ENCODE peak calls at places on chromosomes 2 and 18, in nine cellular contexts. E is body of pancreas, S is kidney, C is cardiac muscle cell, L is left lung, P is K562, X is fibroblast of lung, A is tibial artery, V is thoracic aorta. O is an unnamed sample.

GRCh38 chr2:7203056-7203467 is 285.9 kb downstream of the RNF144A start:
- DNase-seq in E (peak; percentile 68), S (no peak), C (peak; percentile 71), L (no peak), P (peak; percentile 41), X (peak; percentile 59), A (no peak), V (no peak), O (peak; percentile 83)

GRCh38 chr18:78984941-78985784 is 5.5 kb downstream of the SALL3 start:
- DNase-seq in E (peak; percentile 36), S (no peak), C (peak; percentile 51), L (no peak), P (no peak), X (peak; percentile 69), A (no peak), V (no peak), O (no peak)

GRCh38 chr2:176443941-176444340 is 174.7 kb downstream of the MTX2 start:
- DNase-seq in E (no peak), S (no peak), C (no peak), L (no peak), P (no peak), X (no peak), A (no peak), V (no peak), O (no peak)

GRCh38 chr2:24492283-24493272 is 1.5 kb downstream of the NCOA1 start:
- DNase-seq in E (peak; percentile 18), S (no peak), C (peak; percentile 50), L (no peak), P (no peak), X (peak; percentile 35), A (no peak), V (no peak), O (peak; percentile 56)

GRCh38 chr2:106068415-106068814 is 125.7 kb downstream of the UXS1 start:
- DNase-seq in E (no peak), S (no peak), C (no peak), L (no peak), P (no peak), X (no peak), A (no peak), V (no peak), O (peak; percentile 12)

GRCh38 chr2:10173258-10174005 is 50.9 kb downstream of the RRM2 start:
- DNase-seq in E (no peak), S (no peak), C (no peak), L (no peak), P (no peak), X (no peak), A (no peak), V (no peak), O (no peak)

GRCh38 chr18:48887905-48888531 is 62.7 kb downstream of the SMAD7 start:
- DNase-seq in E (no peak), S (peak; percentile 33), C (no peak), L (no peak), P (no peak), X (no peak), A (peak; percentile 35), V (no peak), O (no peak)

GRCh38 chr2:579351-579886 is 97.8 kb downstream of the TMEM18 start:
- DNase-seq in E (no peak), S (no peak), C (no peak), L (no peak), P (no peak), X (no peak), A (no peak), V (no peak), O (no peak)

GRCh38 chr18:37636831-37637230 is 71.2 kb upstream of the CELF4 start:
- DNase-seq in E (no peak), S (no peak), C (no peak), L (no peak), P (no peak), X (no peak), A (no peak), V (no peak), O (no peak)

GRCh38 chr2:154616659-154617058 is 81.8 kb upstream of the KCNJ3 start:
- DNase-seq in E (no peak), S (no peak), C (no peak), L (no peak), P (no peak), X (no peak), A (no peak), V (no peak), O (no peak)

GRCh38 chr2:222364280-222364895 is 60.0 kb upstream of the SGPP2 start:
- DNase-seq in E (no peak), S (no peak), C (peak; percentile 63), L (no peak), P (no peak), X (peak; percentile 47), A (no peak), V (no peak), O (peak; percentile 85)

GRCh38 chr2:48483916-48484315 is 46.0 kb upstream of the STON1 start:
- DNase-seq in E (no peak), S (no peak), C (peak; percentile 94), L (no peak), P (no peak), X (peak; percentile 96), A (no peak), V (no peak), O (peak; percentile 46)

GRCh38 chr18:2538844-2539243 is 32.5 kb downstream of the METTL4 start:
- DNase-seq in E (no peak), S (no peak), C (peak; percentile 27), L (no peak), P (no peak), X (peak; percentile 33), A (no peak), V (no peak), O (no peak)

GRCh38 chr18:52903858-52904257 is 563.9 kb downstream of the DCC start:
- DNase-seq in E (peak; percentile 74), S (no peak), C (peak; percentile 10), L (no peak), P (peak; percentile 6), X (no peak), A (no peak), V (no peak), O (peak; percentile 85)

GRCh38 chr2:127722807-127723206 is 21.5 kb downstream of the SFT2D3 start:
- DNase-seq in E (no peak), S (no peak), C (no peak), L (no peak), P (no peak), X (no peak), A (no peak), V (no peak), O (no peak)

GRCh38 chr2:127715778-127716449 is 14.6 kb downstream of the SFT2D3 start:
- DNase-seq in E (no peak), S (no peak), C (no peak), L (no peak), P (no peak), X (no peak), A (no peak), V (no peak), O (no peak)

GRCh38 chr2:127721978-127722355 is 20.7 kb downstream of the SFT2D3 start:
- DNase-seq in E (no peak), S (no peak), C (no peak), L (no peak), P (no peak), X (peak; percentile 42), A (no peak), V (no peak), O (no peak)

GRCh38 chr2:127721311-127721977 is 20.1 kb downstream of the SFT2D3 start:
- DNase-seq in E (no peak), S (no peak), C (no peak), L (no peak), P (no peak), X (peak; percentile 72), A (no peak), V (no peak), O (no peak)

GRCh38 chr2:127719301-127720218 is 18.3 kb downstream of the SFT2D3 start:
- DNase-seq in E (no peak), S (peak; percentile 66), C (no peak), L (no peak), P (no peak), X (no peak), A (no peak), V (no peak), O (no peak)
- H3K36me3 ChIP-seq in E (peaks cover 16% of the 10 kb centered on the region), S (peaks cover 12% of the 10 kb centered on the region), C (peaks cover 9% of the 10 kb centered on the region), L (peaks cover 84% of the 10 kb centered on the region), P (peaks cover 77% of the 10 kb centered on the region), X (peaks cover 9% of the 10 kb centered on the region), A (peaks cover 48% of the 10 kb centered on the region), V (peaks cover 47% of the 10 kb centered on the region), O (peaks cover 65% of the 10 kb centered on the region)

GRCh38 chr2:96888082-96889011 is 18.5 kb upstream of the SEMA4C start:
- DNase-seq in E (peak; percentile 64), S (no peak), C (no peak), L (peak; percentile 72), P (no peak), X (no peak), A (peak; percentile 83), V (no peak), O (no peak)
- TF ChIP-seq CTCF in E (no peak), S (no peak), C (no peak), L (no peak), P (no peak), X (no peak), A (no peak), V (no peak), O (no peak)

GRCh38 chr18:8807502-8807833 is 102.1 kb downstream of the MTCL1 start:
- DNase-seq in E (no peak), S (no peak), C (no peak), L (no peak), P (no peak), X (no peak), A (no peak), V (no peak), O (no peak)

GRCh38 chr18:8805552-8805951 is 100.2 kb downstream of the MTCL1 start:
- DNase-seq in E (no peak), S (no peak), C (peak; percentile 55), L (no peak), P (no peak), X (no peak), A (no peak), V (no peak), O (no peak)

GRCh38 chr18:8806105-8806797 is 100.9 kb downstream of the MTCL1 start:
- DNase-seq in E (peak; percentile 61), S (no peak), C (no peak), L (no peak), P (no peak), X (no peak), A (no peak), V (no peak), O (no peak)

GRCh38 chr18:8808001-8808400 is 102.6 kb downstream of the MTCL1 start:
- DNase-seq in E (no peak), S (no peak), C (no peak), L (no peak), P (no peak), X (no peak), A (no peak), V (no peak), O (no peak)

GRCh38 chr18:8806798-8807501 is 101.6 kb downstream of the MTCL1 start:
- DNase-seq in E (peak; percentile 34), S (no peak), C (no peak), L (no peak), P (no peak), X (no peak), A (no peak), V (no peak), O (no peak)
- H3K36me3 ChIP-seq in E (no peaks in the 10 kb centered on the region), S (no peaks in the 10 kb centered on the region), C (no peaks in the 10 kb centered on the region), L (no peaks in the 10 kb centered on the region), P (no peaks in the 10 kb centered on the region), X (peaks cover 14% of the 10 kb centered on the region), A (no peaks in the 10 kb centered on the region), V (no peaks in the 10 kb centered on the region), O (no peaks in the 10 kb centered on the region)

DNA sequence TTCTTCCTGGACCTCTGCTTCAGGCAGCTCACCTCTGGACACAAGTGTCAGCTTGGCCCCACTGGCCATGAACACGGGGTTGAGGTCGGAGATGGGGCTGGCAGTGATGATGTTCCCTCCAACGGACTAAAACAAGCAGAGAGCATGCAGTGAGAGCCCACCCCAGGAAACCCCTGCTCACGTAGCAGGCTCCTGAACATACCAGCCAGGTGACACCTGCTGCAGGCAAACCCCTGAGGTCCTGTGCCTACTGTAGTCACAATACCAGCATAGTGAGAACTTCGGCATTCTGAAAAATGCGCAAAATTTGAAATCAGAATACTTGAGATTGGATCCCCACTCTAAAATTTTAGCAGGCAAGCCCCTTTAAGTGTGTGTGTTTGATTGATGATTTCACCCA is 32.9 kb downstream of the XDH start:
- DNase-seq in E (no peak), S (no peak), C (no peak), L (no peak), P (no peak), X (no peak), A (no peak), V (no peak), O (no peak)
- TF ChIP-seq CTCF in E (no peak), S (no peak), C (no peak), L (no peak), P (no peak), X (no peak), A (no peak), V (no peak), O (no peak)

O was measured in A673.